ENCODE peak calls at places on chromosomes 3 and 15, in seven cellular contexts. E is A549; J is fibroblast of lung; Q is NCI-H460; N is CD4-positive, alpha-beta T cell; I is caudate nucleus; T is HEK293T. K is an unnamed sample.

GRCh38 chr3:138113309-138113708 is 2.1 kb downstream of the DZIP1L start:
- DNase-seq in J (peak), E (peak), T (no peak), N (no peak), I (no peak), Q (no peak), K (no peak)

GRCh38 chr15:63968700-63969099 is 77.6 kb downstream of the DAPK2 start:
- DNase-seq in E (no peak), N (no peak), I (no peak), Q (no peak), T (no peak), J (no peak), K (no peak)

GRCh38 chr15:58532126-58532525 is 100.3 kb downstream of the LIPC start:
- DNase-seq in Q (no peak), E (no peak), J (no peak), I (no peak), N (no peak), T (no peak), K (no peak)

GRCh38 chr15:29571728-29572454 is 250.4 kb downstream of the TJP1 start:
- DNase-seq in E (peak), N (no peak), Q (no peak), I (no peak), J (no peak), T (no peak), K (no peak)

GRCh38 chr3:13623101-13623654 is 74.3 kb downstream of the FBLN2 start:
- DNase-seq in E (no peak), N (no peak), I (no peak), T (no peak), Q (no peak), J (peak), K (no peak)

GRCh38 chr15:75677601-75678323 is 30.1 kb downstream of the SNX33 start:
- DNase-seq in I (no peak), J (no peak), E (no peak), Q (no peak), N (no peak), T (no peak), K (no peak)

GRCh38 chr3:186746008-186746407 is 28.8 kb downstream of the KNG1 start:
- DNase-seq in N (no peak), E (peak), J (peak), I (no peak), T (no peak), Q (peak), K (no peak)

GRCh38 chr3:175260145-175260794 is 401.1 kb downstream of the NAALADL2 start:
- DNase-seq in J (peak), E (no peak), N (no peak), I (no peak), Q (no peak), T (no peak), K (no peak)

GRCh38 chr3:16336876-16337275 is 71.9 kb downstream of the OXNAD1 start:
- DNase-seq in I (no peak), Q (no peak), J (no peak), N (no peak), E (no peak), T (no peak), K (no peak)

GRCh38 chr3:46293035-46293724 is 50.9 kb downstream of the CCR3 start:
- DNase-seq in I (no peak), N (no peak), J (no peak), Q (no peak), T (no peak), E (no peak), K (no peak)

GRCh38 chr3:133563186-133563591 is 10.3 kb upstream of the CDV3 start:
- DNase-seq in N (no peak), E (no peak), J (peak), T (no peak), Q (no peak), I (no peak), K (no peak)

GRCh38 chr3:109994853-109995252 is 657.5 kb upstream of the DPPA4 start:
- DNase-seq in E (no peak), T (no peak), J (no peak), N (no peak), Q (no peak), I (no peak), K (no peak)

GRCh38 chr3:131501949-131502348 is 822 bp downstream of the MRPL3 start:
- DNase-seq in E (no peak), N (no peak), J (no peak), Q (no peak), I (no peak), T (no peak), K (no peak)

GRCh38 chr3:152771120-152771519 is 63.8 kb upstream of the P2RY1 start:
- DNase-seq in I (no peak), Q (no peak), T (no peak), E (no peak), N (no peak), J (no peak), K (no peak)

GRCh38 chr3:63324621-63325020 is 46.5 kb downstream of the SYNPR start:
- DNase-seq in J (no peak), N (no peak), E (no peak), I (no peak), Q (no peak), T (no peak), K (no peak)

GRCh38 chr15:72690938-72691337 is 4.9 kb downstream of the BBS4 start:
- DNase-seq in N (no peak), J (no peak), I (no peak), T (no peak), E (no peak), Q (no peak), K (no peak)

GRCh38 chr3:133452603-133453313 is 52.9 kb downstream of the BFSP2 start:
- DNase-seq in J (no peak), Q (no peak), E (peak), T (no peak), I (no peak), N (no peak), K (no peak)

GRCh38 chr15:45205192-45205591 is 17.4 kb upstream of the SHF start:
- DNase-seq in J (peak), T (peak), E (peak), I (no peak), N (peak), Q (peak), K (peak)

GRCh38 chr15:36970522-36970921 is 129.8 kb downstream of the MEIS2 start:
- DNase-seq in J (no peak), I (no peak), T (no peak), Q (no peak), N (no peak), E (no peak), K (no peak)

K was measured in T-helper 9 cell.